ENCODE peak calls at places on chromosomes 1 and 21, in eight cellular contexts. One of them, this sample, is unnamed.
A peak's percentile ranks its signal among the peaks of the same experiment; 100 is the strongest.

GRCh38 chr21:44618504-44618903 is 6.6 kb downstream of the KRTAP10-8 start:
- DNase-seq in mammary epithelial cell: no peak
- DNase-seq in fibroblast of lung: peak; percentile 1
- DNase-seq in GM23248: peak; percentile 38
- DNase-seq in PC-3: peak; percentile 22
- DNase-seq in K562: no peak
- DNase-seq in astrocyte: peak; percentile 2
- DNase-seq in GM12878: no peak
- DNase-seq in this sample: peak; percentile 2

GRCh38 chr21:43333301-43334062 is 93.4 kb downstream of the SIK1 start:
- DNase-seq in K562: no peak
- DNase-seq in fibroblast of lung: peak; percentile 59
- DNase-seq in astrocyte: peak; percentile 90
- DNase-seq in GM12878: no peak
- DNase-seq in mammary epithelial cell: peak; percentile 81
- DNase-seq in PC-3: peak; percentile 95
- DNase-seq in GM23248: peak; percentile 99
- DNase-seq in this sample: no peak

GRCh38 chr1:162389021-162389818 is 7.7 kb downstream of the C1orf226 start:
- DNase-seq in fibroblast of lung: peak; percentile 44
- DNase-seq in K562: peak; percentile 41
- DNase-seq in astrocyte: peak; percentile 73
- DNase-seq in mammary epithelial cell: peak; percentile 60
- DNase-seq in PC-3: peak; percentile 62
- DNase-seq in GM23248: peak; percentile 48
- DNase-seq in GM12878: no peak
- DNase-seq in this sample: no peak

GRCh38 chr1:79912813-79913212 is 906.3 kb upstream of the ADGRL4 start:
- DNase-seq in GM12878: no peak
- DNase-seq in mammary epithelial cell: no peak
- DNase-seq in fibroblast of lung: peak; percentile 40
- DNase-seq in astrocyte: no peak
- DNase-seq in PC-3: no peak
- DNase-seq in K562: no peak
- DNase-seq in GM23248: no peak
- DNase-seq in this sample: no peak

GRCh38 chr1:47559944-47560695 is 122.3 kb downstream of the FOXD2 start:
- DNase-seq in GM12878: no peak
- DNase-seq in GM23248: no peak
- DNase-seq in fibroblast of lung: no peak
- DNase-seq in K562: no peak
- DNase-seq in astrocyte: no peak
- DNase-seq in mammary epithelial cell: no peak
- DNase-seq in PC-3: no peak
- DNase-seq in this sample: no peak

GRCh38 chr1:117534995-117535467 is 70.8 kb upstream of the TENT5C start:
- DNase-seq in astrocyte: peak; percentile 47
- DNase-seq in mammary epithelial cell: peak; percentile 51
- DNase-seq in fibroblast of lung: peak; percentile 75
- DNase-seq in GM23248: peak; percentile 87
- DNase-seq in GM12878: peak; percentile 28
- DNase-seq in K562: peak; percentile 75
- DNase-seq in PC-3: peak; percentile 83
- DNase-seq in this sample: peak; percentile 35

GRCh38 chr1:65068202-65069011 is 79.6 kb upstream of the AK4 start:
- DNase-seq in K562: peak; percentile 41
- DNase-seq in astrocyte: no peak
- DNase-seq in GM12878: no peak
- DNase-seq in fibroblast of lung: peak; percentile 51
- DNase-seq in PC-3: peak; percentile 7
- DNase-seq in GM23248: peak; percentile 55
- DNase-seq in mammary epithelial cell: peak; percentile 28
- DNase-seq in this sample: no peak

GRCh38 chr1:155729031-155729898 is 40.4 kb downstream of the DAP3 start:
- DNase-seq in fibroblast of lung: peak; percentile 71
- DNase-seq in K562: peak; percentile 39
- DNase-seq in mammary epithelial cell: peak; percentile 66
- DNase-seq in PC-3: peak; percentile 85
- DNase-seq in GM12878: no peak
- DNase-seq in astrocyte: peak; percentile 44
- DNase-seq in GM23248: peak; percentile 75
- DNase-seq in this sample: peak; percentile 38

GRCh38 chr1:181021811-181022434 is 747 bp downstream of the STX6 start:
- DNase-seq in fibroblast of lung: peak; percentile 50
- DNase-seq in K562: peak; percentile 85
- DNase-seq in GM23248: peak; percentile 89
- DNase-seq in GM12878: no peak
- DNase-seq in astrocyte: peak; percentile 60
- DNase-seq in mammary epithelial cell: peak; percentile 92
- DNase-seq in PC-3: peak; percentile 83
- DNase-seq in this sample: no peak

GRCh38 chr1:193747579-193747978 is 561.2 kb upstream of the B3GALT2 start:
- DNase-seq in mammary epithelial cell: peak; percentile 9
- DNase-seq in PC-3: peak; percentile 20
- DNase-seq in GM23248: peak; percentile 37
- DNase-seq in K562: no peak
- DNase-seq in fibroblast of lung: peak; percentile 68
- DNase-seq in GM12878: no peak
- DNase-seq in astrocyte: peak; percentile 74
- DNase-seq in this sample: no peak

GRCh38 chr21:36516271-36516670 is 36.3 kb upstream of the CLDN14 start:
- DNase-seq in K562: no peak
- DNase-seq in fibroblast of lung: no peak
- DNase-seq in astrocyte: no peak
- DNase-seq in GM12878: no peak
- DNase-seq in mammary epithelial cell: no peak
- DNase-seq in GM23248: no peak
- DNase-seq in PC-3: no peak
- DNase-seq in this sample: no peak

GRCh38 chr1:236534164-236534651 is 10.4 kb downstream of the LGALS8 start:
- DNase-seq in mammary epithelial cell: peak; percentile 72
- DNase-seq in GM12878: no peak
- DNase-seq in GM23248: peak; percentile 90
- DNase-seq in astrocyte: peak; percentile 78
- DNase-seq in PC-3: peak; percentile 36
- DNase-seq in fibroblast of lung: peak; percentile 44
- DNase-seq in K562: no peak
- DNase-seq in this sample: no peak

GRCh38 chr1:220894924-220895256 is 15.6 kb downstream of the HLX start:
- DNase-seq in K562: no peak
- DNase-seq in GM23248: no peak
- DNase-seq in PC-3: no peak
- DNase-seq in fibroblast of lung: no peak
- DNase-seq in GM12878: no peak
- DNase-seq in mammary epithelial cell: no peak
- DNase-seq in astrocyte: no peak
- DNase-seq in this sample: no peak

GRCh38 chr1:31701137-31701736 is 2.6 kb downstream of the COL16A1 start:
- DNase-seq in fibroblast of lung: peak; percentile 99
- DNase-seq in mammary epithelial cell: peak; percentile 93
- DNase-seq in PC-3: peak; percentile 96
- DNase-seq in GM12878: no peak
- DNase-seq in astrocyte: peak; percentile 93
- DNase-seq in GM23248: peak; percentile 93
- DNase-seq in K562: peak; percentile 80
- DNase-seq in this sample: no peak

GRCh38 chr1:5566924-5567323 is 425.3 kb downstream of the NPHP4 start:
- DNase-seq in mammary epithelial cell: no peak
- DNase-seq in GM23248: no peak
- DNase-seq in GM12878: no peak
- DNase-seq in PC-3: no peak
- DNase-seq in K562: no peak
- DNase-seq in astrocyte: no peak
- DNase-seq in fibroblast of lung: no peak
- DNase-seq in this sample: no peak

GRCh38 chr1:46315669-46316403 is 12.3 kb downstream of the UQCRH start:
- DNase-seq in K562: no peak
- DNase-seq in PC-3: peak; percentile 63
- DNase-seq in mammary epithelial cell: peak; percentile 40
- DNase-seq in astrocyte: peak; percentile 52
- DNase-seq in fibroblast of lung: peak; percentile 24
- DNase-seq in GM12878: no peak
- DNase-seq in GM23248: peak; percentile 61
- DNase-seq in this sample: no peak

GRCh38 chr1:192768463-192768862 is 40.4 kb upstream of the RGS2 start:
- DNase-seq in fibroblast of lung: no peak
- DNase-seq in astrocyte: no peak
- DNase-seq in GM23248: no peak
- DNase-seq in GM12878: no peak
- DNase-seq in mammary epithelial cell: no peak
- DNase-seq in PC-3: no peak
- DNase-seq in K562: no peak
- DNase-seq in this sample: no peak

GRCh38 chr1:11729498-11730428 is 6.2 kb upstream of the AGTRAP start:
- DNase-seq in K562: peak; percentile 55
- DNase-seq in mammary epithelial cell: no peak
- DNase-seq in GM23248: no peak
- DNase-seq in GM12878: no peak
- DNase-seq in PC-3: no peak
- DNase-seq in astrocyte: no peak
- DNase-seq in fibroblast of lung: no peak
- DNase-seq in this sample: no peak

GRCh38 chr1:11729155-11729497 is 6.8 kb upstream of the AGTRAP start:
- DNase-seq in fibroblast of lung: no peak
- DNase-seq in GM12878: no peak
- DNase-seq in GM23248: no peak
- DNase-seq in astrocyte: no peak
- DNase-seq in PC-3: no peak
- DNase-seq in mammary epithelial cell: no peak
- DNase-seq in K562: no peak
- DNase-seq in this sample: no peak

GRCh38 chr1:11728126-11728806 is 7.7 kb upstream of the AGTRAP start:
- DNase-seq in GM12878: no peak
- DNase-seq in fibroblast of lung: no peak
- DNase-seq in PC-3: peak; percentile 49
- DNase-seq in GM23248: peak; percentile 42
- DNase-seq in mammary epithelial cell: no peak
- DNase-seq in astrocyte: no peak
- DNase-seq in K562: no peak
- DNase-seq in this sample: no peak

GRCh38 chr1:11727119-11727518 is 8.8 kb upstream of the AGTRAP start:
- DNase-seq in PC-3: no peak
- DNase-seq in astrocyte: no peak
- DNase-seq in fibroblast of lung: no peak
- DNase-seq in GM23248: no peak
- DNase-seq in K562: no peak
- DNase-seq in mammary epithelial cell: no peak
- DNase-seq in GM12878: no peak
- DNase-seq in this sample: no peak

GRCh38 chr1:11725616-11726015 is 10.3 kb upstream of the AGTRAP start:
- DNase-seq in K562: no peak
- DNase-seq in astrocyte: no peak
- DNase-seq in PC-3: no peak
- DNase-seq in GM12878: no peak
- DNase-seq in fibroblast of lung: no peak
- DNase-seq in GM23248: no peak
- DNase-seq in mammary epithelial cell: no peak
- DNase-seq in this sample: no peak
- H3K9ac ChIP-seq in K562: no peak overlapping the region
- H3K9ac ChIP-seq in astrocyte: no peak overlapping the region
- H3K9ac ChIP-seq in PC-3: no peak overlapping the region
- H3K9ac ChIP-seq in GM12878: no peak overlapping the region
- H3K9ac ChIP-seq in fibroblast of lung: no peak overlapping the region
- H3K9ac ChIP-seq in GM23248: no peak overlapping the region
- H3K9ac ChIP-seq in mammary epithelial cell: no peak overlapping the region
- H3K9ac ChIP-seq in this sample: no peak overlapping the region

GRCh38 chr1:204074274-204075115 is 1.6 kb downstream of the SOX13 start:
- DNase-seq in mammary epithelial cell: peak; percentile 56
- DNase-seq in fibroblast of lung: peak; percentile 69
- DNase-seq in PC-3: peak; percentile 51
- DNase-seq in GM23248: peak; percentile 75
- DNase-seq in GM12878: no peak
- DNase-seq in astrocyte: peak; percentile 55
- DNase-seq in K562: no peak
- DNase-seq in this sample: no peak
- TF ChIP-seq EZH2 in mammary epithelial cell: no peak
- TF ChIP-seq EZH2 in fibroblast of lung: no peak
- TF ChIP-seq EZH2 in PC-3: no peak
- TF ChIP-seq EZH2 in GM23248: no peak
- TF ChIP-seq EZH2 in GM12878: no peak
- TF ChIP-seq EZH2 in astrocyte: no peak
- TF ChIP-seq EZH2 in K562: no peak
- TF ChIP-seq EZH2 in this sample: no peak

GRCh38 chr1:9871707-9872425 is 38.2 kb downstream of the CTNNBIP1 start:
- DNase-seq in PC-3: no peak
- DNase-seq in fibroblast of lung: no peak
- DNase-seq in K562: no peak
- DNase-seq in GM23248: no peak
- DNase-seq in astrocyte: no peak
- DNase-seq in GM12878: no peak
- DNase-seq in mammary epithelial cell: no peak
- DNase-seq in this sample: no peak
- H3K9ac ChIP-seq in PC-3: no peak overlapping the region
- H3K9ac ChIP-seq in fibroblast of lung: no peak overlapping the region
- H3K9ac ChIP-seq in K562: no peak overlapping the region
- H3K9ac ChIP-seq in GM23248: no peak overlapping the region
- H3K9ac ChIP-seq in astrocyte: no peak overlapping the region
- H3K9ac ChIP-seq in GM12878: no peak overlapping the region
- H3K9ac ChIP-seq in mammary epithelial cell: no peak overlapping the region
- H3K9ac ChIP-seq in this sample: no peak overlapping the region

GRCh38 chr1:231340328-231341013 is 2.4 kb downstream of the SPRTN start:
- DNase-seq in fibroblast of lung: no peak
- DNase-seq in GM23248: no peak
- DNase-seq in mammary epithelial cell: peak; percentile 60
- DNase-seq in astrocyte: no peak
- DNase-seq in PC-3: peak; percentile 12
- DNase-seq in K562: no peak
- DNase-seq in GM12878: no peak
- DNase-seq in this sample: no peak
- TF ChIP-seq EZH2 in fibroblast of lung: no peak
- TF ChIP-seq EZH2 in GM23248: no peak
- TF ChIP-seq EZH2 in mammary epithelial cell: no peak
- TF ChIP-seq EZH2 in astrocyte: no peak
- TF ChIP-seq EZH2 in PC-3: no peak
- TF ChIP-seq EZH2 in K562: no peak
- TF ChIP-seq EZH2 in GM12878: no peak
- TF ChIP-seq EZH2 in this sample: no peak

GRCh38 chr1:15852036-15852827 is 4.7 kb downstream of the SPEN start:
- DNase-seq in astrocyte: peak; percentile 29
- DNase-seq in PC-3: no peak
- DNase-seq in K562: no peak
- DNase-seq in fibroblast of lung: no peak
- DNase-seq in GM23248: peak; percentile 50
- DNase-seq in mammary epithelial cell: no peak
- DNase-seq in GM12878: no peak
- DNase-seq in this sample: no peak

GRCh38 chr1:15848929-15849774 is 1.6 kb downstream of the SPEN start:
- DNase-seq in mammary epithelial cell: peak; percentile 88
- DNase-seq in astrocyte: peak; percentile 73
- DNase-seq in GM12878: no peak
- DNase-seq in fibroblast of lung: peak; percentile 77
- DNase-seq in GM23248: peak; percentile 93
- DNase-seq in PC-3: peak; percentile 83
- DNase-seq in K562: peak; percentile 65
- DNase-seq in this sample: peak; percentile 69

GRCh38 chr1:15851251-15852035 is 3.9 kb downstream of the SPEN start:
- DNase-seq in fibroblast of lung: no peak
- DNase-seq in K562: no peak
- DNase-seq in astrocyte: peak; percentile 8
- DNase-seq in mammary epithelial cell: no peak
- DNase-seq in GM12878: no peak
- DNase-seq in GM23248: peak; percentile 26
- DNase-seq in PC-3: no peak
- DNase-seq in this sample: no peak

GRCh38 chr1:15849775-15850449 is 2.4 kb downstream of the SPEN start:
- DNase-seq in GM23248: peak; percentile 84
- DNase-seq in astrocyte: peak; percentile 60
- DNase-seq in K562: peak; percentile 66
- DNase-seq in fibroblast of lung: peak; percentile 46
- DNase-seq in mammary epithelial cell: peak; percentile 57
- DNase-seq in PC-3: peak; percentile 54
- DNase-seq in GM12878: no peak
- DNase-seq in this sample: peak; percentile 35

GRCh38 chr1:15850450-15851079 is 3.1 kb downstream of the SPEN start:
- DNase-seq in astrocyte: no peak
- DNase-seq in PC-3: no peak
- DNase-seq in K562: no peak
- DNase-seq in fibroblast of lung: no peak
- DNase-seq in mammary epithelial cell: peak; percentile 14
- DNase-seq in GM23248: peak; percentile 22
- DNase-seq in GM12878: no peak
- DNase-seq in this sample: no peak
- H3K9ac ChIP-seq in astrocyte: peak overlapping the region; percentile 91
- H3K9ac ChIP-seq in PC-3: peak overlapping the region; percentile 89
- H3K9ac ChIP-seq in K562: peak overlapping the region; percentile 88
- H3K9ac ChIP-seq in fibroblast of lung: no peak overlapping the region
- H3K9ac ChIP-seq in mammary epithelial cell: peak overlapping the region; percentile 100
- H3K9ac ChIP-seq in GM23248: peak overlapping the region; percentile 96
- H3K9ac ChIP-seq in GM12878: peak overlapping the region; percentile 88
- H3K9ac ChIP-seq in this sample: peak overlapping the region; percentile 90